ENCODE peak calls at places on chromosomes 11 and 22, in four cellular contexts. T is non-pigmented ciliary epithelial cell, A is left cardiac atrium, W is lung. Y is an unnamed sample.

GRCh38 chr11:123152951-123153350 is 42.1 kb downstream of the CLMP start:
- DNase-seq in A (no peak), W (no peak), T (no peak), Y (no peak)

GRCh38 chr22:19060356-19061009 is 61.7 kb downstream of the DGCR2 start:
- DNase-seq in T (peak), W (no peak), A (no peak), Y (no peak)

GRCh38 chr11:10287766-10288165 is 6.3 kb downstream of the SBF2 start:
- DNase-seq in A (no peak), W (no peak), T (no peak), Y (no peak)

GRCh38 chr22:32794449-32795213 is 6.9 kb upstream of the TIMP3 start:
- DNase-seq in A (no peak), T (no peak), W (no peak), Y (no peak)

GRCh38 chr11:64232182-64233018 is 2.0 kb upstream of the VEGFB start:
- DNase-seq in A (no peak), W (no peak), T (no peak), Y (peak)

GRCh38 chr11:279040-279965 is 1.1 kb downstream of the NLRP6 start:
- DNase-seq in A (no peak), T (no peak), W (no peak), Y (no peak)

GRCh38 chr11:10519630-10520029 is 21.4 kb downstream of the RNF141 start:
- DNase-seq in A (no peak), W (no peak), T (no peak), Y (no peak)

GRCh38 chr11:17594686-17595192 is 47.7 kb downstream of the OTOG start:
- DNase-seq in W (no peak), T (no peak), A (no peak), Y (no peak)

GRCh38 chr11:7668911-7669310 is 4.4 kb downstream of the CYB5R2 start:
- DNase-seq in T (no peak), W (no peak), A (no peak), Y (no peak)

GRCh38 chr11:127003260-127003981 is 2.9 kb upstream of the KIRREL3 start:
- DNase-seq in W (no peak), A (peak), T (no peak), Y (no peak)

GRCh38 chr11:134576721-134577171 is 164.7 kb upstream of the B3GAT1 start:
- DNase-seq in A (no peak), T (no peak), W (peak), Y (no peak)

GRCh38 chr11:10856689-10857603 is 907 bp downstream of the ZBED5 start:
- DNase-seq in W (peak), A (peak), T (no peak), Y (no peak)

GRCh38 chr11:17273668-17274321 is 2.7 kb upstream of the NUCB2 start:
- DNase-seq in T (no peak), A (no peak), W (no peak), Y (no peak)

GRCh38 chr11:10900686-10901415 is 43.0 kb upstream of the ZBED5 start:
- DNase-seq in T (no peak), W (no peak), A (no peak), Y (no peak)

GRCh38 chr22:31615940-31616314 is 46.1 kb downstream of the PISD start:
- DNase-seq in T (no peak), A (no peak), W (no peak), Y (no peak)

GRCh38 chr11:126497581-126498109 is 142.2 kb downstream of the ST3GAL4 start:
- DNase-seq in A (no peak), T (no peak), W (no peak), Y (no peak)

GRCh38 chr22:29457730-29458129 is 19.3 kb downstream of the RFPL1 start:
- DNase-seq in A (no peak), T (peak), W (peak), Y (no peak)

GRCh38 chr11:28346209-28346608 is 238.0 kb downstream of the METTL15 start:
- DNase-seq in T (no peak), A (no peak), W (no peak), Y (no peak)

GRCh38 chr11:70537576-70538571 is 139.5 kb downstream of the CTTN start:
- DNase-seq in W (no peak), A (no peak), T (no peak), Y (no peak)

GRCh38 chr11:129933866-129934265 is 38.5 kb upstream of the NFRKB start:
- DNase-seq in W (no peak), A (no peak), T (no peak), Y (no peak)

GRCh38 chr11:33258631-33259184 is 1.5 kb downstream of the HIPK3 start:
- DNase-seq in A (no peak), T (no peak), W (no peak), Y (no peak)

GRCh38 chr11:87778341-87778740 is 396.9 kb downstream of the RAB38 start:
- DNase-seq in T (no peak), W (no peak), A (no peak), Y (no peak)

GRCh38 chr11:73838443-73839122 is 38.1 kb downstream of the COA4 start:
- DNase-seq in W (no peak), T (no peak), A (no peak), Y (no peak)

GRCh38 chr11:1224491-1225385 is 1.9 kb downstream of the MUC5B start:
- DNase-seq in W (no peak), T (no peak), A (peak), Y (no peak)

GRCh38 chr11:34492806-34493414 is 20.7 kb downstream of the ELF5 start:
- DNase-seq in T (no peak), A (peak), W (peak), Y (peak)

GRCh38 chr11:120117991-120118390 is 19.9 kb downstream of the TRIM29 start:
- DNase-seq in W (no peak), A (no peak), T (no peak), Y (no peak)

GRCh38 chr11:10436733-10437132 is 18.3 kb upstream of the AMPD3 start:
- DNase-seq in T (no peak), W (no peak), A (no peak), Y (no peak)

GRCh38 chr11:12280838-12281565 is 96.4 kb upstream of the PARVA start:
- DNase-seq in W (no peak), T (no peak), A (no peak), Y (no peak)

GRCh38 chr11:76313913-76314740 is 66.8 kb downstream of the THAP12 start:
- DNase-seq in T (no peak), A (no peak), W (no peak), Y (no peak)

GRCh38 chr11:91326751-91327150 is 897.9 kb upstream of the FAT3 start:
- DNase-seq in W (no peak), T (no peak), A (no peak), Y (no peak)

GRCh38 chr22:38842512-38843200 is 1.2 kb downstream of the NPTXR start:
- DNase-seq in T (no peak), A (no peak), W (no peak), Y (no peak)

GRCh38 chr11:126121316-126121715 is 58.6 kb upstream of the CDON start:
- DNase-seq in W (no peak), T (no peak), A (no peak), Y (no peak)